ENCODE peak calls at places on chromosomes 13 and 19, in seven cellular contexts. K is aorta; Q is heart right ventricle; A is keratinocyte; O is CD8-positive, alpha-beta T cell; H is endodermal cell; N is ovary. U is an unnamed sample.
A peak's percentile ranks its signal among the peaks of the same experiment; 100 is the strongest.

GRCh38 chr13:94305463-94305862 is 174.0 kb downstream of the DCT start:
- DNase-seq in K (no peak), Q (no peak), A (peak; percentile 57), O (no peak), H (no peak), N (no peak), U (no peak)

GRCh38 chr19:14366529-14366928 is 14.7 kb upstream of the ADGRE5 start:
- DNase-seq in K (peak; percentile 86), Q (peak; percentile 53), A (peak; percentile 76), O (peak; percentile 85), H (peak; percentile 97), N (no peak), U (no peak)

GRCh38 chr13:26819067-26819466 is 58.5 kb upstream of the GPR12 start:
- DNase-seq in K (no peak), Q (no peak), A (no peak), O (no peak), H (no peak), N (no peak), U (no peak)

GRCh38 chr13:111861766-111862366 is 205.1 kb upstream of the SOX1 start:
- DNase-seq in K (no peak), Q (no peak), A (no peak), O (no peak), H (no peak), N (no peak), U (no peak)

GRCh38 chr19:45578861-45579260 is 5.7 kb downstream of the OPA3 start:
- DNase-seq in K (no peak), Q (no peak), A (no peak), O (no peak), H (no peak), N (no peak), U (no peak)

GRCh38 chr19:9883764-9884163 is 48.6 kb downstream of the PIN1 start:
- DNase-seq in K (no peak), Q (no peak), A (no peak), O (no peak), H (no peak), N (no peak), U (no peak)

GRCh38 chr19:48121909-48122371 is 11.3 kb upstream of the PLA2G4C start:
- DNase-seq in K (no peak), Q (no peak), A (no peak), O (no peak), H (no peak), N (no peak), U (no peak)

GRCh38 chr13:47306991-47307390 is 410.1 kb upstream of the HTR2A start:
- DNase-seq in K (no peak), Q (no peak), A (no peak), O (no peak), H (no peak), N (no peak), U (no peak)

GRCh38 chr13:40189885-40190655 is 476.4 kb downstream of the FOXO1 start:
- DNase-seq in K (no peak), Q (no peak), A (no peak), O (no peak), H (peak; percentile 55), N (no peak), U (peak; percentile 25)

GRCh38 chr13:70856706-70857105 is 748.5 kb upstream of the KLHL1 start:
- DNase-seq in K (no peak), Q (no peak), A (no peak), O (no peak), H (no peak), N (no peak), U (no peak)

GRCh38 chr13:73368608-73369007 is 309.8 kb downstream of the KLF5 start:
- DNase-seq in K (no peak), Q (no peak), A (peak; percentile 83), O (no peak), H (no peak), N (no peak), U (no peak)

GRCh38 chr13:74919914-74920313 is 562.1 kb downstream of the TBC1D4 start:
- DNase-seq in K (no peak), Q (no peak), A (no peak), O (no peak), H (no peak), N (no peak), U (no peak)

GRCh38 chr13:25468330-25469178 is 96.8 kb downstream of the ATP8A2 start:
- DNase-seq in K (no peak), Q (no peak), A (no peak), O (no peak), H (peak; percentile 91), N (no peak), U (no peak)

GRCh38 chr13:28324181-28324789 is 170.6 kb downstream of the FLT1 start:
- DNase-seq in K (peak; percentile 54), Q (no peak), A (no peak), O (peak; percentile 27), H (peak; percentile 91), N (no peak), U (peak; percentile 50)

GRCh38 chr13:20415694-20416107 is 110.0 kb downstream of the CRYL1 start:
- DNase-seq in K (no peak), Q (no peak), A (no peak), O (no peak), H (no peak), N (no peak), U (no peak)

GRCh38 chr13:41401371-41401770 is 56.0 kb upstream of the RGCC start:
- DNase-seq in K (no peak), Q (no peak), A (no peak), O (no peak), H (peak; percentile 63), N (no peak), U (no peak)

GRCh38 chr13:107681611-107682010 is 533.7 kb downstream of the LIG4 start:
- DNase-seq in K (no peak), Q (no peak), A (no peak), O (no peak), H (no peak), N (no peak), U (no peak)

GRCh38 chr19:4386038-4386782 is 14.1 kb downstream of the SH3GL1 start:
- DNase-seq in K (no peak), Q (no peak), A (no peak), O (no peak), H (no peak), N (no peak), U (no peak)

GRCh38 chr19:3691726-3692125 is 8.5 kb downstream of the PIP5K1C start:
- DNase-seq in K (no peak), Q (no peak), A (no peak), O (no peak), H (no peak), N (no peak), U (no peak)

GRCh38 chr19:46615966-46616365 is 8.9 kb downstream of the PTGIR start:
- DNase-seq in K (peak; percentile 6), Q (no peak), A (no peak), O (no peak), H (no peak), N (peak; percentile 5), U (no peak)

GRCh38 chr19:1388637-1389026 is 4.9 kb downstream of the NDUFS7 start:
- DNase-seq in K (no peak), Q (no peak), A (no peak), O (no peak), H (no peak), N (no peak), U (no peak)

GRCh38 chr13:113151745-113152707 is 6.4 kb upstream of the PROZ start:
- DNase-seq in K (no peak), Q (no peak), A (no peak), O (no peak), H (peak; percentile 65), N (no peak), U (no peak)

GRCh38 chr13:90091611-90092010 is 1255.9 kb upstream of the MIR17HG start:
- DNase-seq in K (no peak), Q (no peak), A (no peak), O (no peak), H (no peak), N (no peak), U (no peak)

GRCh38 chr13:113415032-113415431 is 38.3 kb downstream of the ADPRHL1 start:
- DNase-seq in K (no peak), Q (no peak), A (no peak), O (no peak), H (no peak), N (no peak), U (no peak)

GRCh38 chr13:106796280-106797047 is 228.5 kb upstream of the ARGLU1 start:
- DNase-seq in K (no peak), Q (no peak), A (no peak), O (no peak), H (peak; percentile 91), N (no peak), U (no peak)

GRCh38 chr13:34502011-34502410 is 440.1 kb upstream of the NBEA start:
- DNase-seq in K (no peak), Q (no peak), A (no peak), O (no peak), H (no peak), N (no peak), U (no peak)

GRCh38 chr13:43561081-43561480 is 225.7 kb downstream of the ENOX1 start:
- DNase-seq in K (no peak), Q (no peak), A (no peak), O (no peak), H (no peak), N (no peak), U (no peak)

DNA sequence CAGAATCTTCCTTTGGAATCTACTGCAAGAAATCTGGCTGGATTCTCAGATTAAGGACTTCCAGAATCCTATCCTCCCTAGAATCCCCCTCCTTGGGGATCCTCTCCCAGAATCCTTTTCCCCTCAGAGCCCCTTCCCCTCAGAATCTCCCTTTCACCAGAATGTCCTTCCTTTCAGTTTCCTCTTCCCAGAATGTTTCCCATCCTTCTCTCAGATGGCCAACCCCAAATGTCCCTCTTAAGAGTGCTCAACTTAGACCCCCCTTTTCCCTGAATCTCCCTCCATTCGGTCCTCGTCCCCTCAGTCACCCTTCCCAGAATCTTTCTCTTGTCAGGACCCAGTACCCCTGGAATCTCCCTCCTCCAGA is 584 bp upstream of the RPS16 start:
- DNase-seq in K (no peak), Q (no peak), A (no peak), O (no peak), H (no peak), N (no peak), U (no peak)
- H3K4me1 ChIP-seq in K (peaks cover 2% of the 10 kb centered on the region), Q (peaks cover 29% of the 10 kb centered on the region), A (peaks cover 23% of the 10 kb centered on the region), O (peaks cover 25% of the 10 kb centered on the region), H (no peaks in the 10 kb centered on the region), N (peaks cover 9% of the 10 kb centered on the region), U (no peaks in the 10 kb centered on the region)

GRCh38 chr19:7925171-7925837 is 631 bp downstream of the CTXN1 start:
- DNase-seq in K (peak; percentile 79), Q (peak; percentile 76), A (no peak), O (peak; percentile 72), H (peak; percentile 98), N (peak; percentile 79), U (peak; percentile 81)
- H3K27ac ChIP-seq in K (no peak overlapping the region), Q (no peak overlapping the region), A (no peak overlapping the region), O (no peak overlapping the region), H (peak overlapping the region; percentile 88), N (no peak overlapping the region), U (peak overlapping the region; percentile 99)

GRCh38 chr13:52644108-52644507 is 1.9 kb downstream of the HNRNPA1L2 start:
- DNase-seq in K (no peak), Q (no peak), A (no peak), O (no peak), H (no peak), N (no peak), U (no peak)
- H3K27me3 ChIP-seq in K (no peaks in the 10 kb centered on the region), Q (no peaks in the 10 kb centered on the region), A (no peaks in the 10 kb centered on the region), O (no peaks in the 10 kb centered on the region), H (no peaks in the 10 kb centered on the region), N (no peaks in the 10 kb centered on the region), U (no peaks in the 10 kb centered on the region)

GRCh38 chr13:98504029-98504351 is 72.9 kb downstream of the STK24 start:
- DNase-seq in K (no peak), Q (no peak), A (no peak), O (no peak), H (no peak), N (no peak), U (no peak)
- H3K4me1 ChIP-seq in K (peaks cover 8% of the 10 kb centered on the region), Q (peaks cover 80% of the 10 kb centered on the region), A (peaks cover 22% of the 10 kb centered on the region), O (peaks cover 26% of the 10 kb centered on the region), H (peaks cover 59% of the 10 kb centered on the region), N (peaks cover 30% of the 10 kb centered on the region), U (peaks cover 24% of the 10 kb centered on the region)

U was measured in uterus.